ENCODE peak calls at places on chromosomes 6 and 20, in eight cellular contexts. One of them, this sample, is unnamed.

GRCh38 chr20:3398681-3399252 is 8.7 kb downstream of the DNAAF9 start:
- DNase-seq in hippocampal formation: no peak
- DNase-seq in anterior cingulate cortex: no peak
- DNase-seq in H7: no peak
- DNase-seq in T-helper 2 cell: no peak
- DNase-seq in globus pallidus: no peak
- DNase-seq in ELR: peak; percentile 82
- DNase-seq in putamen: no peak
- DNase-seq in this sample: no peak

GRCh38 chr6:14354919-14355572 is 237.5 kb downstream of the CD83 start:
- DNase-seq in H7: no peak
- DNase-seq in hippocampal formation: no peak
- DNase-seq in globus pallidus: peak; percentile 19
- DNase-seq in putamen: no peak
- DNase-seq in anterior cingulate cortex: no peak
- DNase-seq in T-helper 2 cell: no peak
- DNase-seq in ELR: peak; percentile 77
- DNase-seq in this sample: no peak

GRCh38 chr6:35089935-35090505 is 51.1 kb downstream of the TCP11 start:
- DNase-seq in hippocampal formation: no peak
- DNase-seq in H7: peak; percentile 40
- DNase-seq in putamen: no peak
- DNase-seq in ELR: peak; percentile 50
- DNase-seq in globus pallidus: no peak
- DNase-seq in T-helper 2 cell: no peak
- DNase-seq in anterior cingulate cortex: no peak
- DNase-seq in this sample: no peak

GRCh38 chr6:30007132-30007764 is 53.8 kb upstream of the POLR1H start:
- DNase-seq in ELR: no peak
- DNase-seq in globus pallidus: no peak
- DNase-seq in anterior cingulate cortex: no peak
- DNase-seq in hippocampal formation: no peak
- DNase-seq in H7: peak; percentile 89
- DNase-seq in putamen: no peak
- DNase-seq in T-helper 2 cell: no peak
- DNase-seq in this sample: peak; percentile 38

GRCh38 chr6:767755-768512 is 75.0 kb upstream of the EXOC2 start:
- DNase-seq in ELR: no peak
- DNase-seq in anterior cingulate cortex: no peak
- DNase-seq in hippocampal formation: no peak
- DNase-seq in putamen: no peak
- DNase-seq in H7: no peak
- DNase-seq in globus pallidus: no peak
- DNase-seq in T-helper 2 cell: no peak
- DNase-seq in this sample: no peak

GRCh38 chr6:164108869-164109769 is 694.6 kb downstream of the QKI start:
- DNase-seq in ELR: peak; percentile 56
- DNase-seq in hippocampal formation: peak; percentile 17
- DNase-seq in H7: no peak
- DNase-seq in T-helper 2 cell: no peak
- DNase-seq in anterior cingulate cortex: no peak
- DNase-seq in putamen: no peak
- DNase-seq in globus pallidus: peak; percentile 35
- DNase-seq in this sample: no peak

GRCh38 chr6:130377371-130377770 is 11.6 kb downstream of the TMEM200A start:
- DNase-seq in putamen: no peak
- DNase-seq in H7: no peak
- DNase-seq in T-helper 2 cell: no peak
- DNase-seq in hippocampal formation: no peak
- DNase-seq in anterior cingulate cortex: no peak
- DNase-seq in globus pallidus: no peak
- DNase-seq in ELR: peak; percentile 49
- DNase-seq in this sample: no peak

GRCh38 chr6:90008908-90009501 is 114.7 kb downstream of the GJA10 start:
- DNase-seq in hippocampal formation: no peak
- DNase-seq in ELR: peak; percentile 48
- DNase-seq in T-helper 2 cell: no peak
- DNase-seq in H7: no peak
- DNase-seq in anterior cingulate cortex: no peak
- DNase-seq in globus pallidus: no peak
- DNase-seq in putamen: no peak
- DNase-seq in this sample: no peak

GRCh38 chr20:58688838-58689237 is 3.8 kb upstream of the NPEPL1 start:
- DNase-seq in globus pallidus: no peak
- DNase-seq in T-helper 2 cell: no peak
- DNase-seq in hippocampal formation: no peak
- DNase-seq in anterior cingulate cortex: no peak
- DNase-seq in putamen: no peak
- DNase-seq in ELR: no peak
- DNase-seq in H7: peak; percentile 43
- DNase-seq in this sample: no peak

GRCh38 chr6:23446394-23447001 is 679.5 kb upstream of the NRSN1 start:
- DNase-seq in T-helper 2 cell: no peak
- DNase-seq in H7: peak; percentile 13
- DNase-seq in ELR: peak; percentile 8
- DNase-seq in hippocampal formation: peak; percentile 73
- DNase-seq in globus pallidus: peak; percentile 72
- DNase-seq in putamen: peak; percentile 59
- DNase-seq in anterior cingulate cortex: no peak
- DNase-seq in this sample: no peak

GRCh38 chr6:70312165-70312564 is 9.3 kb upstream of the COL9A1 start:
- DNase-seq in hippocampal formation: no peak
- DNase-seq in ELR: peak; percentile 85
- DNase-seq in H7: no peak
- DNase-seq in T-helper 2 cell: no peak
- DNase-seq in globus pallidus: no peak
- DNase-seq in putamen: no peak
- DNase-seq in anterior cingulate cortex: no peak
- DNase-seq in this sample: no peak

GRCh38 chr20:7015257-7015656 is 247.8 kb downstream of the BMP2 start:
- DNase-seq in anterior cingulate cortex: no peak
- DNase-seq in ELR: no peak
- DNase-seq in globus pallidus: no peak
- DNase-seq in H7: no peak
- DNase-seq in T-helper 2 cell: no peak
- DNase-seq in putamen: no peak
- DNase-seq in hippocampal formation: no peak
- DNase-seq in this sample: no peak

GRCh38 chr6:6891949-6892461 is 215.8 kb upstream of the RREB1 start:
- DNase-seq in H7: no peak
- DNase-seq in globus pallidus: no peak
- DNase-seq in hippocampal formation: no peak
- DNase-seq in anterior cingulate cortex: no peak
- DNase-seq in ELR: peak; percentile 16
- DNase-seq in T-helper 2 cell: no peak
- DNase-seq in putamen: no peak
- DNase-seq in this sample: no peak

GRCh38 chr20:40082436-40082835 is 606.6 kb downstream of the MAFB start:
- DNase-seq in globus pallidus: no peak
- DNase-seq in T-helper 2 cell: no peak
- DNase-seq in ELR: no peak
- DNase-seq in H7: no peak
- DNase-seq in anterior cingulate cortex: no peak
- DNase-seq in putamen: no peak
- DNase-seq in hippocampal formation: no peak
- DNase-seq in this sample: no peak

GRCh38 chr6:5132741-5133140 is 47.6 kb downstream of the PPP1R3G start:
- DNase-seq in anterior cingulate cortex: peak; percentile 36
- DNase-seq in globus pallidus: peak; percentile 69
- DNase-seq in putamen: no peak
- DNase-seq in H7: peak; percentile 61
- DNase-seq in hippocampal formation: peak; percentile 88
- DNase-seq in T-helper 2 cell: no peak
- DNase-seq in ELR: no peak
- DNase-seq in this sample: peak; percentile 72

GRCh38 chr6:93088675-93089575 is 330.4 kb downstream of the EPHA7 start:
- DNase-seq in T-helper 2 cell: no peak
- DNase-seq in hippocampal formation: no peak
- DNase-seq in anterior cingulate cortex: no peak
- DNase-seq in H7: no peak
- DNase-seq in ELR: no peak
- DNase-seq in globus pallidus: no peak
- DNase-seq in putamen: no peak
- DNase-seq in this sample: no peak

GRCh38 chr20:57772349-57772964 is 62.6 kb upstream of the PMEPA1 start:
- DNase-seq in globus pallidus: no peak
- DNase-seq in hippocampal formation: no peak
- DNase-seq in H7: peak; percentile 65
- DNase-seq in T-helper 2 cell: no peak
- DNase-seq in ELR: peak; percentile 72
- DNase-seq in anterior cingulate cortex: no peak
- DNase-seq in putamen: no peak
- DNase-seq in this sample: no peak